ENCODE peak calls at places on chromosomes 6 and 20, in eight cellular contexts. One of them, this sample, is unnamed.

GRCh38 chr6:85364354-85364753 is 85.5 kb upstream of the NT5E start:
- DNase-seq in fibroblast of mammary gland: peak
- DNase-seq in cardiac fibroblast: peak
- DNase-seq in astrocyte of the cerebellum: no peak
- DNase-seq in ovary: no peak
- DNase-seq in K562: no peak
- DNase-seq in GM20000: no peak
- DNase-seq in tibial artery: no peak
- DNase-seq in this sample: peak

GRCh38 chr6:148760568-148761531 is 14.0 kb downstream of the UST start:
- DNase-seq in K562: no peak
- DNase-seq in GM20000: peak
- DNase-seq in tibial artery: peak
- DNase-seq in cardiac fibroblast: peak
- DNase-seq in astrocyte of the cerebellum: peak
- DNase-seq in fibroblast of mammary gland: peak
- DNase-seq in ovary: peak
- DNase-seq in this sample: peak

GRCh38 chr6:108164815-108165706 is 761 bp upstream of the NR2E1 start:
- DNase-seq in tibial artery: no peak
- DNase-seq in cardiac fibroblast: no peak
- DNase-seq in K562: no peak
- DNase-seq in fibroblast of mammary gland: no peak
- DNase-seq in GM20000: peak
- DNase-seq in astrocyte of the cerebellum: no peak
- DNase-seq in ovary: no peak
- DNase-seq in this sample: no peak

GRCh38 chr6:156390621-156391378 is 386.4 kb upstream of the ARID1B start:
- DNase-seq in tibial artery: no peak
- DNase-seq in ovary: no peak
- DNase-seq in fibroblast of mammary gland: no peak
- DNase-seq in GM20000: no peak
- DNase-seq in astrocyte of the cerebellum: no peak
- DNase-seq in cardiac fibroblast: no peak
- DNase-seq in K562: no peak
- DNase-seq in this sample: no peak

GRCh38 chr6:39008737-39009136 is 39.8 kb upstream of the GLP1R start:
- DNase-seq in astrocyte of the cerebellum: no peak
- DNase-seq in fibroblast of mammary gland: no peak
- DNase-seq in GM20000: no peak
- DNase-seq in tibial artery: no peak
- DNase-seq in K562: no peak
- DNase-seq in cardiac fibroblast: no peak
- DNase-seq in ovary: no peak
- DNase-seq in this sample: no peak

GRCh38 chr6:70706491-70707123 is 38.9 kb downstream of the SMAP1 start:
- DNase-seq in fibroblast of mammary gland: peak
- DNase-seq in GM20000: no peak
- DNase-seq in ovary: no peak
- DNase-seq in K562: no peak
- DNase-seq in tibial artery: no peak
- DNase-seq in astrocyte of the cerebellum: peak
- DNase-seq in cardiac fibroblast: peak
- DNase-seq in this sample: peak

GRCh38 chr6:125233216-125233615 is 68.6 kb downstream of the HDDC2 start:
- DNase-seq in GM20000: no peak
- DNase-seq in cardiac fibroblast: no peak
- DNase-seq in tibial artery: no peak
- DNase-seq in K562: no peak
- DNase-seq in astrocyte of the cerebellum: no peak
- DNase-seq in ovary: no peak
- DNase-seq in fibroblast of mammary gland: no peak
- DNase-seq in this sample: no peak

GRCh38 chr6:32213649-32214048 is 10.2 kb downstream of the NOTCH4 start:
- DNase-seq in GM20000: no peak
- DNase-seq in tibial artery: no peak
- DNase-seq in cardiac fibroblast: no peak
- DNase-seq in fibroblast of mammary gland: no peak
- DNase-seq in astrocyte of the cerebellum: no peak
- DNase-seq in K562: no peak
- DNase-seq in ovary: no peak
- DNase-seq in this sample: no peak

GRCh38 chr6:33064723-33065122 is 8.7 kb downstream of the HLA-DPA1 start:
- DNase-seq in ovary: no peak
- DNase-seq in K562: no peak
- DNase-seq in tibial artery: no peak
- DNase-seq in astrocyte of the cerebellum: no peak
- DNase-seq in fibroblast of mammary gland: no peak
- DNase-seq in cardiac fibroblast: no peak
- DNase-seq in GM20000: no peak
- DNase-seq in this sample: no peak

GRCh38 chr6:38860041-38860440 is 144.9 kb downstream of the DNAH8 start:
- DNase-seq in GM20000: no peak
- DNase-seq in fibroblast of mammary gland: no peak
- DNase-seq in cardiac fibroblast: no peak
- DNase-seq in tibial artery: no peak
- DNase-seq in astrocyte of the cerebellum: no peak
- DNase-seq in ovary: no peak
- DNase-seq in K562: no peak
- DNase-seq in this sample: no peak

GRCh38 chr6:81238390-81238789 is 514.1 kb downstream of the TENT5A start:
- DNase-seq in cardiac fibroblast: no peak
- DNase-seq in tibial artery: no peak
- DNase-seq in GM20000: no peak
- DNase-seq in K562: no peak
- DNase-seq in astrocyte of the cerebellum: no peak
- DNase-seq in ovary: no peak
- DNase-seq in fibroblast of mammary gland: no peak
- DNase-seq in this sample: no peak

DNA sequence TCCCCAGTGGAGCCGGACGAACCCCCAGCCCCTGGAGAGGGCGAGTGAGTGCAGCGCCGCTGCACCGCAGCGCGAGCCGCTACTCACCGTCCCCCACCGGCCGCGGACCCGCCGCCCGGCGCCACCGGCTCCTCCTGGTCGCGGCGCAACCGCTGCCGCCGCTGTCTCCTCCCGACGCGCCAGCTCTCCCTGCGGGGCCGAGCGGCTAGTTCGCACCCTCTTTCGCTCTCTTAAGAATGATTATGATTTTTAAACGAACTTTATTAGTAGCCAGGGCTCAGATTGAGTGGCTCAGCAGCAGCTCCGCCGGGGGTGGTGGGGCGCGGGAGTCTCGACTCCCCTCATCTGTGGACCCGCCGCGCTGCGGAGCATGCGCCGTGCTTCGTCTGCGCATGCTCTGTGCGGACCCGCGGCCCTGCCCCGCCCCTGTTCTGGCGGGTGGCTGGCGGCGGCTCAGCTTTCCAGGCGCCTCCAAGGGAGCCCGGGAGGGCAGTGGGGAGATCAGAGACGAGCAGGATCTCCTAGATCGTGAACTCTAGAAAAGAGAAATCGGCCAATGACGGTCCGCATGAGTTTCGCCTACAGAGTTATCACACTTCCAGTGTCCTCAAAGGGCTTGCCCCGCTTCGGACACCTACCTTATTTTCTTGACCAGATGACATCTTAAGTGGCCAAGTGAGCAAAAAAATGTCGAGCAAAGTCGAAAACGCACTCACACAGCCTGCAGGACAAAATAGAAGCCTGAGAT is at the start of gene RAB23:
- DNase-seq in K562: peak
- DNase-seq in cardiac fibroblast: peak
- DNase-seq in tibial artery: peak
- DNase-seq in ovary: peak
- DNase-seq in astrocyte of the cerebellum: peak
- DNase-seq in GM20000: peak
- DNase-seq in fibroblast of mammary gland: peak
- DNase-seq in this sample: peak
- TF ChIP-seq CTCF in K562: no peak
- TF ChIP-seq CTCF in cardiac fibroblast: no peak
- TF ChIP-seq CTCF in tibial artery: peak
- TF ChIP-seq CTCF in ovary: no peak
- TF ChIP-seq CTCF in astrocyte of the cerebellum: no peak
- TF ChIP-seq CTCF in GM20000: no peak
- TF ChIP-seq CTCF in fibroblast of mammary gland: no peak
- TF ChIP-seq CTCF in this sample: no peak

GRCh38 chr20:44496976-44497375 is 21.3 kb downstream of the TTPAL start:
- DNase-seq in astrocyte of the cerebellum: peak
- DNase-seq in cardiac fibroblast: peak
- DNase-seq in K562: no peak
- DNase-seq in fibroblast of mammary gland: peak
- DNase-seq in GM20000: no peak
- DNase-seq in tibial artery: no peak
- DNase-seq in ovary: no peak
- DNase-seq in this sample: peak

GRCh38 chr20:44494266-44494665 is 18.6 kb downstream of the TTPAL start:
- DNase-seq in astrocyte of the cerebellum: peak
- DNase-seq in cardiac fibroblast: no peak
- DNase-seq in ovary: no peak
- DNase-seq in tibial artery: no peak
- DNase-seq in fibroblast of mammary gland: peak
- DNase-seq in GM20000: no peak
- DNase-seq in K562: no peak
- DNase-seq in this sample: peak

GRCh38 chr20:44494681-44495080 is 19.0 kb downstream of the TTPAL start:
- DNase-seq in cardiac fibroblast: no peak
- DNase-seq in GM20000: no peak
- DNase-seq in fibroblast of mammary gland: no peak
- DNase-seq in astrocyte of the cerebellum: no peak
- DNase-seq in K562: no peak
- DNase-seq in ovary: no peak
- DNase-seq in tibial artery: no peak
- DNase-seq in this sample: no peak

GRCh38 chr20:44495257-44495656 is 19.6 kb downstream of the TTPAL start:
- DNase-seq in ovary: no peak
- DNase-seq in tibial artery: no peak
- DNase-seq in K562: no peak
- DNase-seq in cardiac fibroblast: peak
- DNase-seq in astrocyte of the cerebellum: no peak
- DNase-seq in GM20000: no peak
- DNase-seq in fibroblast of mammary gland: peak
- DNase-seq in this sample: peak

GRCh38 chr20:44495802-44496481 is 20.3 kb downstream of the TTPAL start:
- DNase-seq in cardiac fibroblast: peak
- DNase-seq in ovary: no peak
- DNase-seq in astrocyte of the cerebellum: peak
- DNase-seq in GM20000: no peak
- DNase-seq in K562: no peak
- DNase-seq in fibroblast of mammary gland: peak
- DNase-seq in tibial artery: no peak
- DNase-seq in this sample: peak
- TF ChIP-seq CTCF in cardiac fibroblast: no peak
- TF ChIP-seq CTCF in ovary: no peak
- TF ChIP-seq CTCF in astrocyte of the cerebellum: no peak
- TF ChIP-seq CTCF in GM20000: no peak
- TF ChIP-seq CTCF in K562: no peak
- TF ChIP-seq CTCF in fibroblast of mammary gland: no peak
- TF ChIP-seq CTCF in tibial artery: no peak
- TF ChIP-seq CTCF in this sample: no peak

GRCh38 chr6:165793287-165793825 is 130.3 kb upstream of the PDE10A start:
- DNase-seq in GM20000: no peak
- DNase-seq in ovary: no peak
- DNase-seq in astrocyte of the cerebellum: no peak
- DNase-seq in K562: no peak
- DNase-seq in fibroblast of mammary gland: no peak
- DNase-seq in tibial artery: no peak
- DNase-seq in cardiac fibroblast: no peak
- DNase-seq in this sample: no peak

GRCh38 chr6:165791876-165792437 is 128.9 kb upstream of the PDE10A start:
- DNase-seq in ovary: no peak
- DNase-seq in cardiac fibroblast: no peak
- DNase-seq in GM20000: no peak
- DNase-seq in K562: no peak
- DNase-seq in fibroblast of mammary gland: no peak
- DNase-seq in astrocyte of the cerebellum: no peak
- DNase-seq in tibial artery: no peak
- DNase-seq in this sample: no peak

GRCh38 chr6:165794179-165794601 is 131.1 kb upstream of the PDE10A start:
- DNase-seq in tibial artery: no peak
- DNase-seq in GM20000: no peak
- DNase-seq in cardiac fibroblast: no peak
- DNase-seq in astrocyte of the cerebellum: no peak
- DNase-seq in K562: no peak
- DNase-seq in ovary: no peak
- DNase-seq in fibroblast of mammary gland: no peak
- DNase-seq in this sample: no peak

DNA sequence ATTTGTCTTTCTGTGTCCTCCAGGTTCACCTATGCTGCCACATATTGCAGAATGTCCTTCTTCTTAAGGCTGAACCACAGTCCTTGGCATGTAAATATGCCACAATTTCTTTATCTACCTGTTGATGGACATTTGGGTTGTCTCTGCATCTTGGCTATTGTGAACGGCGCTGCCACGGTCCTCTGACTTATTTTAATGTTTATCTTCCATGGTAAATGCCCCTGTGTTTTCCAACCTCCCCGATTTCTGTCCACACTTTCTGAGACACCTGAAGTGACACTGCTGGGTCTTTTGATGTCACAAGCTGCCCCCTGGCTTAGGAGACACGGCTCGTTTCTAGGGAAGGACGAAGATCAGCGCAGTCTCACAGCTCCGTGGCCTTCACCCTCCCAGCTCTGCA is 128.3 kb upstream of the PDE10A start:
- DNase-seq in K562: no peak
- DNase-seq in ovary: no peak
- DNase-seq in GM20000: no peak
- DNase-seq in cardiac fibroblast: no peak
- DNase-seq in tibial artery: no peak
- DNase-seq in fibroblast of mammary gland: no peak
- DNase-seq in astrocyte of the cerebellum: no peak
- DNase-seq in this sample: no peak
- TF ChIP-seq CTCF in K562: no peak
- TF ChIP-seq CTCF in ovary: no peak
- TF ChIP-seq CTCF in GM20000: no peak
- TF ChIP-seq CTCF in cardiac fibroblast: no peak
- TF ChIP-seq CTCF in tibial artery: no peak
- TF ChIP-seq CTCF in fibroblast of mammary gland: no peak
- TF ChIP-seq CTCF in astrocyte of the cerebellum: no peak
- TF ChIP-seq CTCF in this sample: no peak

GRCh38 chr6:122790740-122791679 is 2.0 kb downstream of the SMPDL3A start:
- DNase-seq in K562: no peak
- DNase-seq in astrocyte of the cerebellum: no peak
- DNase-seq in fibroblast of mammary gland: peak
- DNase-seq in cardiac fibroblast: no peak
- DNase-seq in ovary: no peak
- DNase-seq in tibial artery: no peak
- DNase-seq in GM20000: peak
- DNase-seq in this sample: no peak

GRCh38 chr6:122788663-122789062 is 395 bp upstream of the SMPDL3A start:
- DNase-seq in cardiac fibroblast: no peak
- DNase-seq in astrocyte of the cerebellum: no peak
- DNase-seq in tibial artery: no peak
- DNase-seq in fibroblast of mammary gland: no peak
- DNase-seq in K562: no peak
- DNase-seq in GM20000: no peak
- DNase-seq in ovary: no peak
- DNase-seq in this sample: no peak

GRCh38 chr6:122788208-122788607 is 850 bp upstream of the SMPDL3A start:
- DNase-seq in ovary: no peak
- DNase-seq in astrocyte of the cerebellum: no peak
- DNase-seq in GM20000: no peak
- DNase-seq in K562: no peak
- DNase-seq in tibial artery: no peak
- DNase-seq in fibroblast of mammary gland: no peak
- DNase-seq in cardiac fibroblast: no peak
- DNase-seq in this sample: no peak

GRCh38 chr6:122789078-122789861 is at the start of gene SMPDL3A:
- DNase-seq in ovary: peak
- DNase-seq in astrocyte of the cerebellum: peak
- DNase-seq in tibial artery: peak
- DNase-seq in GM20000: peak
- DNase-seq in cardiac fibroblast: peak
- DNase-seq in fibroblast of mammary gland: peak
- DNase-seq in K562: peak
- DNase-seq in this sample: peak

GRCh38 chr6:122789862-122790739 is 1.0 kb downstream of the SMPDL3A start:
- DNase-seq in GM20000: peak
- DNase-seq in tibial artery: peak
- DNase-seq in K562: peak
- DNase-seq in cardiac fibroblast: peak
- DNase-seq in ovary: peak
- DNase-seq in astrocyte of the cerebellum: no peak
- DNase-seq in fibroblast of mammary gland: peak
- DNase-seq in this sample: peak
- TF ChIP-seq CTCF in GM20000: no peak
- TF ChIP-seq CTCF in tibial artery: no peak
- TF ChIP-seq CTCF in K562: no peak
- TF ChIP-seq CTCF in cardiac fibroblast: peak
- TF ChIP-seq CTCF in ovary: no peak
- TF ChIP-seq CTCF in astrocyte of the cerebellum: peak
- TF ChIP-seq CTCF in fibroblast of mammary gland: peak
- TF ChIP-seq CTCF in this sample: no peak

This sample was measured in MCF 10A.